ENCODE peak calls at places on chromosomes 5 and 9, in four cellular contexts. L, U, G and E are unnamed samples.

GRCh38 chr5:55278778-55279177 is 28.7 kb downstream of the DHX29 start:
- DNase-seq in L (no peak), U (peak; percentile 75), G (no peak), E (no peak)

GRCh38 chr5:93126634-93127033 is 454.4 kb downstream of the NR2F1-AS1 start:
- DNase-seq in L (no peak), U (peak; percentile 72), G (no peak), E (no peak)

GRCh38 chr9:126232461-126232860 is 94.2 kb upstream of the MVB12B start:
- DNase-seq in L (no peak), U (no peak), G (no peak), E (no peak)

GRCh38 chr5:150411245-150411979 is 1.3 kb downstream of the CD74 start:
- DNase-seq in L (no peak), U (peak; percentile 16), G (no peak), E (no peak)

GRCh38 chr5:90111354-90112070 is 298.0 kb downstream of the CETN3 start:
- DNase-seq in L (no peak), U (no peak), G (no peak), E (peak; percentile 59)

GRCh38 chr9:70195456-70195855 is 63.3 kb upstream of the SMC5 start:
- DNase-seq in L (no peak), U (peak; percentile 62), G (no peak), E (no peak)

GRCh38 chr5:151351675-151352074 is 4.3 kb upstream of the SLC36A2 start:
- DNase-seq in L (no peak), U (no peak), G (no peak), E (no peak)

GRCh38 chr5:65873181-65873580 is 53.2 kb upstream of the ERBIN start:
- DNase-seq in L (no peak), U (peak; percentile 42), G (no peak), E (peak; percentile 50)

GRCh38 chr5:10695055-10695649 is 65.9 kb downstream of the DAP start:
- DNase-seq in L (no peak), U (peak; percentile 69), G (no peak), E (peak; percentile 72)

GRCh38 chr5:78178356-78178755 is 116.1 kb downstream of the AP3B1 start:
- DNase-seq in L (no peak), U (no peak), G (no peak), E (no peak)

GRCh38 chr5:125198270-125198974 is 452.0 kb upstream of the ZNF608 start:
- DNase-seq in L (no peak), U (peak; percentile 84), G (no peak), E (peak; percentile 79)

GRCh38 chr5:39217365-39218281 is 1.7 kb downstream of the FYB1 start:
- DNase-seq in L (peak; percentile 80), U (peak; percentile 80), G (peak; percentile 36), E (peak; percentile 74)

GRCh38 chr9:18422296-18423036 is 51.5 kb upstream of the ADAMTSL1 start:
- DNase-seq in L (no peak), U (no peak), G (no peak), E (no peak)

GRCh38 chr5:57887851-57888621 is 405.4 kb upstream of the ACTBL2 start:
- DNase-seq in L (no peak), U (peak; percentile 69), G (no peak), E (peak; percentile 73)

GRCh38 chr9:14530301-14530700 is 162.9 kb downstream of the ZDHHC21 start:
- DNase-seq in L (no peak), U (no peak), G (no peak), E (no peak)

GRCh38 chr9:129026442-129027223 is 1.5 kb downstream of the SH3GLB2 start:
- DNase-seq in L (no peak), U (peak; percentile 24), G (no peak), E (no peak)

GRCh38 chr9:136015656-136016055 is 54.5 kb upstream of the UBAC1 start:
- DNase-seq in L (no peak), U (no peak), G (no peak), E (no peak)

GRCh38 chr9:107750741-107751521 is 261.4 kb upstream of the KLF4 start:
- DNase-seq in L (no peak), U (peak; percentile 99), G (no peak), E (peak; percentile 93)

GRCh38 chr5:112921833-112922817 is at the start of gene REEP5:
- DNase-seq in L (peak; percentile 91), U (peak; percentile 69), G (no peak), E (peak; percentile 83)

GRCh38 chr5:77015938-77016569 is 14.2 kb upstream of the AGGF1 start:
- DNase-seq in L (no peak), U (peak; percentile 69), G (no peak), E (peak; percentile 66)

GRCh38 chr5:15790446-15791005 is 290.5 kb downstream of the FBXL7 start:
- DNase-seq in L (no peak), U (no peak), G (no peak), E (peak; percentile 47)

GRCh38 chr9:3676766-3677165 is 151.0 kb upstream of the RFX3 start:
- DNase-seq in L (no peak), U (no peak), G (no peak), E (no peak)

GRCh38 chr9:34124923-34125322 is 1.6 kb downstream of the DCAF12 start:
- DNase-seq in L (no peak), U (no peak), G (no peak), E (no peak)

GRCh38 chr5:113188454-113188853 is 211.9 kb downstream of the DCP2 start:
- DNase-seq in L (no peak), U (no peak), G (no peak), E (no peak)

GRCh38 chr9:6973762-6974161 is 216.0 kb downstream of the KDM4C start:
- DNase-seq in L (no peak), U (peak; percentile 7), G (peak; percentile 58), E (no peak)

GRCh38 chr9:130172858-130173461 is 756 bp downstream of the NCS1 start:
- DNase-seq in L (no peak), U (no peak), G (no peak), E (peak; percentile 32)

GRCh38 chr9:93677061-93677571 is 100.7 kb downstream of the PHF2 start:
- DNase-seq in L (no peak), U (no peak), G (no peak), E (no peak)

GRCh38 chr5:65480306-65480865 is 1.3 kb downstream of the ADAMTS6 start:
- DNase-seq in L (peak; percentile 14), U (peak; percentile 93), G (peak; percentile 24), E (peak; percentile 91)

DNA sequence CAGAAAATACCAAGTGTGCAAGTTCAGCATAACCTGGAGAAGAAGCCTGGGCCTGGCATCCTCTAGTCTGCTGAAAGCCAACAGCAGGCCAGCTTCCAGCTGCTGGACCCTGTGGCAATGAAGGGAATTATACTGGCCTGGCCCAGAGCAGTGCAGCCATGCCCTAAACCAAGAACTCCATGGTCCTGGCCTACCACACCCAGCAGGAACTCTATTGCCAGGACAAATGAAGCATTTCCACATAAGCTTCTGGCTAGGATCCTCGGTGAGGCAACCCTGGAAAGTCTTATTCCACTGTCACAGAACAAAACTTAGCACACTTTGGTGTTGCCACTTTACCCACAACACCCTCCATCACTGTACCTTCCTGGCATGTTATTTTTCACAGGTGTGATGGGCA is 35.5 kb downstream of the CDK5RAP2 start:
- DNase-seq in L (no peak), U (no peak), G (no peak), E (no peak)
- H3K27ac ChIP-seq in L (no peak overlapping the region), U (no peak overlapping the region), G (no peak overlapping the region), E (no peak overlapping the region)

GRCh38 chr5:73912755-73913365 is 286.9 kb downstream of the ARHGEF28 start:
- DNase-seq in L (no peak), U (peak; percentile 29), G (peak; percentile 38), E (no peak)
- TF ChIP-seq FOS in L (no peak), U (no peak), G (no peak), E (no peak)

GRCh38 chr5:168771698-168772097 is 192.5 kb upstream of the PANK3 start:
- DNase-seq in L (no peak), U (no peak), G (no peak), E (no peak)

GRCh38 chr5:168770996-168771395 is 191.8 kb upstream of the PANK3 start:
- DNase-seq in L (no peak), U (no peak), G (no peak), E (no peak)

GRCh38 chr5:168768172-168768571 is 189.0 kb upstream of the PANK3 start:
- DNase-seq in L (no peak), U (no peak), G (no peak), E (no peak)

GRCh38 chr5:168772466-168772961 is 193.3 kb upstream of the PANK3 start:
- DNase-seq in L (no peak), U (no peak), G (no peak), E (no peak)

GRCh38 chr5:168770036-168770498 is 190.9 kb upstream of the PANK3 start:
- DNase-seq in L (no peak), U (no peak), G (no peak), E (no peak)
- H3K27ac ChIP-seq in L (no peak overlapping the region), U (no peak overlapping the region), G (no peak overlapping the region), E (no peak overlapping the region)

GRCh38 chr5:177592010-177592834 is at the start of gene TMED9:
- DNase-seq in L (peak; percentile 84), U (peak; percentile 82), G (no peak), E (peak; percentile 92)

GRCh38 chr5:177595026-177595585 is 3.1 kb downstream of the TMED9 start:
- DNase-seq in L (no peak), U (no peak), G (no peak), E (no peak)

GRCh38 chr5:177593511-177593910 is 1.5 kb downstream of the TMED9 start:
- DNase-seq in L (no peak), U (no peak), G (no peak), E (no peak)

GRCh38 chr5:177592905-177593304 is 902 bp downstream of the TMED9 start:
- DNase-seq in L (no peak), U (no peak), G (no peak), E (no peak)

GRCh38 chr5:177594071-177594470 is 2.1 kb downstream of the TMED9 start:
- DNase-seq in L (no peak), U (no peak), G (no peak), E (no peak)
- TF ChIP-seq FOS in L (no peak), U (no peak), G (no peak), E (no peak)

DNA sequence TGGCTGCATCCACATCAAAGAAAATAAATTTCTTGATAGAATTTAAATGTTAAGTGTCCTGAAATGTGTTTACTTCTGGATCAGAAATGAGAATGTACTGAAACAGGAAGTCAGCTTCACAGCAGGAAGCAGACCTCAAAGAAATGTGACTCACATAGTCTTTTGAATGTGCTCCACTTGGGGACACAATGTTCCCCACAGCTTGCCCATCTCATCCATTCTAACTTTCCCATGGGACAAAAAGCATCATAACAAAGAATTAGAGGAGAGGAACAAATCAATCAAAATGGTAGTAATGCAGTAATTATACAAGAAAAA is 85.7 kb downstream of the GRAMD2B start:
- DNase-seq in L (no peak), U (no peak), G (no peak), E (peak; percentile 29)
- H3K27ac ChIP-seq in L (peak overlapping the region; percentile 49), U (no peak overlapping the region), G (no peak overlapping the region), E (no peak overlapping the region)

GRCh38 chr5:33764786-33765185 is 127.0 kb downstream of the ADAMTS12 start:
- DNase-seq in L (no peak), U (no peak), G (no peak), E (no peak)
- TF ChIP-seq FOS in L (no peak), U (no peak), G (no peak), E (no peak)

GRCh38 chr9:110050925-110051355 is 157.0 kb downstream of the C9orf152 start:
- DNase-seq in L (no peak), U (peak; percentile 95), G (no peak), E (peak; percentile 73)
- H3K27ac ChIP-seq in L (no peak overlapping the region), U (peak overlapping the region; percentile 88), G (peak overlapping the region; percentile 87), E (peak overlapping the region; percentile 98)